ENCODE peak calls at places on chromosomes 1 and 21, in ten cellular contexts. A is left ventricle myocardium superior; G is gastroesophageal sphincter; D is activated naive CD4-positive, alpha-beta T cell treated with anti-CD3 and anti-CD28 coated beads, Interleukin-2, amount 50 U/mL, for 72 hours; J is stimulated activated naive CD8-positive, alpha-beta T cell treated with anti-CD3 and anti-CD28 coated beads, Interleukin-15, Interleukin-2, amounts not matched to agents 100 U/mL and 50 U/mL, for 24 hours; Y is Right ventricle myocardium inferior; N is IMR-90; C is activated T-cell treated with anti-CD3 and anti-CD28 coated beads, Interleukin-2, amount 50 U/mL, for 4 hours; L is heart left ventricle; R is lower lobe of right lung. O is an unnamed sample.

GRCh38 chr1:6508154-6508875 is 16.8 kb upstream of the PLEKHG5 start:
- ATAC-seq in A (no peak), G (no peak), D (no peak), J (no peak), Y (no peak), N (no peak), C (no peak), L (no peak), R (no peak), O (no peak)

GRCh38 chr1:64514197-64514765 is 44.4 kb downstream of the CACHD1 start:
- ATAC-seq in A (peak; percentile 69), G (no peak), D (no peak), J (no peak), Y (peak; percentile 62), N (peak; percentile 80), C (no peak), L (peak; percentile 39), R (no peak), O (no peak)

GRCh38 chr1:238409191-238409846 is 518.6 kb upstream of the ZP4 start:
- ATAC-seq in A (peak; percentile 88), G (peak; percentile 71), D (no peak), J (no peak), Y (peak; percentile 77), N (peak; percentile 79), C (no peak), L (peak; percentile 93), R (no peak), O (no peak)

GRCh38 chr21:34942911-34943310 is 106.2 kb downstream of the RUNX1 start:
- ATAC-seq in A (no peak), G (no peak), D (peak; percentile 61), J (peak; percentile 7), Y (no peak), N (no peak), C (peak; percentile 51), L (no peak), R (no peak), O (peak; percentile 49)

GRCh38 chr1:167111853-167112455 is 18.1 kb downstream of the STYXL2 start:
- ATAC-seq in A (peak; percentile 52), G (no peak), D (no peak), J (no peak), Y (peak; percentile 18), N (no peak), C (no peak), L (peak; percentile 32), R (no peak), O (no peak)

GRCh38 chr1:176217461-176218099 is 10.5 kb upstream of the COP1 start:
- ATAC-seq in A (no peak), G (no peak), D (no peak), J (no peak), Y (no peak), N (no peak), C (no peak), L (no peak), R (no peak), O (no peak)

GRCh38 chr1:8407652-8408051 is 89.7 kb downstream of the SLC45A1 start:
- ATAC-seq in A (no peak), G (no peak), D (no peak), J (no peak), Y (no peak), N (no peak), C (no peak), L (no peak), R (peak; percentile 14), O (peak; percentile 41)

GRCh38 chr1:107788189-107788588 is 176.8 kb downstream of the VAV3 start:
- ATAC-seq in A (peak; percentile 43), G (no peak), D (no peak), J (no peak), Y (no peak), N (no peak), C (no peak), L (no peak), R (no peak), O (no peak)

GRCh38 chr21:46545363-46545762 is 59.5 kb downstream of the S100B start:
- ATAC-seq in A (no peak), G (no peak), D (no peak), J (no peak), Y (no peak), N (peak; percentile 40), C (no peak), L (no peak), R (no peak), O (no peak)

GRCh38 chr1:165580931-165581871 is 37.4 kb downstream of the LRRC52 start:
- ATAC-seq in A (no peak), G (no peak), D (no peak), J (no peak), Y (no peak), N (peak; percentile 21), C (no peak), L (no peak), R (no peak), O (no peak)

GRCh38 chr1:39701092-39701460 is 9.8 kb upstream of the HPCAL4 start:
- ATAC-seq in A (peak; percentile 78), G (no peak), D (no peak), J (no peak), Y (peak; percentile 67), N (peak; percentile 53), C (no peak), L (peak; percentile 56), R (peak; percentile 75), O (no peak)

GRCh38 chr1:15748690-15749398 is 6.5 kb downstream of the TMEM82 start:
- ATAC-seq in A (no peak), G (no peak), D (no peak), J (no peak), Y (no peak), N (no peak), C (no peak), L (no peak), R (no peak), O (no peak)

GRCh38 chr1:105544475-105544874 is 1512.0 kb upstream of the PRMT6 start:
- ATAC-seq in A (no peak), G (no peak), D (no peak), J (no peak), Y (no peak), N (no peak), C (no peak), L (no peak), R (no peak), O (no peak)

GRCh38 chr1:7613106-7613850 is 157.8 kb upstream of the VAMP3 start:
- ATAC-seq in A (peak; percentile 44), G (no peak), D (no peak), J (no peak), Y (peak; percentile 56), N (no peak), C (no peak), L (peak; percentile 20), R (no peak), O (no peak)

GRCh38 chr21:32257952-32258785 is 20.7 kb downstream of the MIS18A start:
- ATAC-seq in A (peak; percentile 83), G (peak; percentile 69), D (peak; percentile 78), J (peak; percentile 32), Y (peak; percentile 86), N (peak; percentile 85), C (peak; percentile 78), L (peak; percentile 87), R (peak; percentile 87), O (peak; percentile 78)

GRCh38 chr1:92944901-92945747 is 16.1 kb downstream of the DIPK1A start:
- ATAC-seq in A (peak; percentile 60), G (no peak), D (no peak), J (no peak), Y (no peak), N (no peak), C (no peak), L (peak; percentile 52), R (no peak), O (no peak)

GRCh38 chr1:174072546-174072945 is 50.4 kb upstream of the RC3H1 start:
- ATAC-seq in A (no peak), G (no peak), D (no peak), J (no peak), Y (no peak), N (no peak), C (no peak), L (no peak), R (no peak), O (no peak)

O was measured in activated T-helper 17 cell treated with anti-CD3 and anti-CD28 coated beads, Interleukin-2, amount 50 U/mL, for 72 hours.